ENCODE peak calls at places on chromosomes 4 and X, in six cellular contexts. Z is breast epithelium; W is mucosa of descending colon; B is CD8-positive, alpha-beta memory T cell; F is H7; N is CD8-positive, alpha-beta T cell. C is an unnamed sample.
A peak's percentile ranks its signal among the peaks of the same experiment; 100 is the strongest.

GRCh38 chr4:108799335-108799734 is 36.5 kb upstream of the ETNPPL start:
- DNase-seq in B (no peak), N (no peak), Z (no peak), W (no peak), F (no peak), C (no peak)

GRCh38 chr4:177339794-177340374 is 30.2 kb downstream of the NEIL3 start:
- DNase-seq in W (no peak), Z (no peak), F (peak; percentile 18), B (no peak), N (no peak), C (peak; percentile 51)

GRCh38 chrX:71081348-71082148 is 13.4 kb upstream of the SNX12 start:
- DNase-seq in N (no peak), W (no peak), Z (no peak), F (no peak), B (no peak), C (no peak)

GRCh38 chr4:144313370-144313769 is 172.9 kb upstream of the GYPA start:
- DNase-seq in W (no peak), F (no peak), Z (no peak), B (no peak), N (no peak), C (no peak)

GRCh38 chrX:41095962-41096955 is 11.0 kb downstream of the USP9X start:
- DNase-seq in W (no peak), B (no peak), N (no peak), F (no peak), Z (no peak), C (no peak)

GRCh38 chr4:37892641-37893040 is 1.8 kb downstream of the TBC1D1 start:
- DNase-seq in Z (no peak), F (no peak), B (peak; percentile 18), N (no peak), W (no peak), C (peak; percentile 74)

GRCh38 chr4:183422962-183423653 is 21.3 kb upstream of the CDKN2AIP start:
- DNase-seq in F (no peak), Z (no peak), W (no peak), N (no peak), B (no peak), C (no peak)

GRCh38 chrX:9729161-9729885 is 36.3 kb downstream of the GPR143 start:
- DNase-seq in B (no peak), Z (no peak), F (no peak), N (no peak), W (no peak), C (no peak)

GRCh38 chrX:70769659-70770232 is 138.8 kb downstream of the TEX11 start:
- DNase-seq in B (no peak), N (no peak), Z (no peak), W (no peak), F (no peak), C (no peak)

GRCh38 chr4:152572417-152573086 is 36.7 kb upstream of the FBXW7 start:
- DNase-seq in B (no peak), Z (no peak), W (peak; percentile 29), N (no peak), F (no peak), C (no peak)

GRCh38 chrX:10514891-10515290 is 105.5 kb downstream of the MID1 start:
- DNase-seq in Z (no peak), B (no peak), W (no peak), F (no peak), N (no peak), C (no peak)

GRCh38 chr4:125322363-125322730 is 7.6 kb downstream of the FAT4 start:
- DNase-seq in B (no peak), N (no peak), W (no peak), F (no peak), Z (no peak), C (no peak)

GRCh38 chr4:124096290-124096689 is 616.2 kb downstream of the ANKRD50 start:
- DNase-seq in B (no peak), N (no peak), W (no peak), F (no peak), Z (no peak), C (no peak)

GRCh38 chrX:129900054-129900453 is 5.9 kb upstream of the UTP14A start:
- DNase-seq in Z (no peak), W (no peak), F (no peak), B (no peak), N (no peak), C (no peak)

GRCh38 chr4:1910643-1911042 is 39.5 kb downstream of the NSD2 start:
- DNase-seq in N (no peak), W (peak; percentile 74), Z (no peak), F (peak; percentile 75), B (no peak), C (peak; percentile 12)

GRCh38 chrX:87634361-87634760 is 116.8 kb downstream of the KLHL4 start:
- DNase-seq in F (no peak), N (no peak), Z (no peak), W (no peak), B (no peak), C (no peak)

GRCh38 chr4:88698539-88698938 is 910 bp upstream of the NAP1L5 start:
- DNase-seq in B (no peak), Z (no peak), W (no peak), N (no peak), F (peak; percentile 8), C (no peak)

GRCh38 chr4:88697113-88697512 is 516 bp downstream of the NAP1L5 start:
- DNase-seq in B (no peak), N (no peak), F (peak; percentile 28), W (no peak), Z (no peak), C (peak; percentile 48)

GRCh38 chr4:88693792-88694191 is 3.8 kb downstream of the NAP1L5 start:
- DNase-seq in Z (no peak), F (no peak), N (no peak), B (no peak), W (no peak), C (no peak)

GRCh38 chr4:88697588-88698329 is at the start of gene NAP1L5:
- DNase-seq in W (peak; percentile 71), F (peak; percentile 58), Z (no peak), N (peak; percentile 34), B (peak; percentile 63), C (peak; percentile 86)

GRCh38 chr4:88696620-88697019 is 1.0 kb downstream of the NAP1L5 start:
- DNase-seq in W (no peak), Z (no peak), F (no peak), N (no peak), B (no peak), C (no peak)
- H3K4me3 ChIP-seq in W (no peak overlapping the region), Z (peak overlapping the region; percentile 62), F (no peak overlapping the region), N (no peak overlapping the region), B (peak overlapping the region; percentile 80), C (no peak overlapping the region)

GRCh38 chr4:147863808-147864472 is 132.1 kb downstream of the ARHGAP10 start:
- DNase-seq in N (no peak), Z (no peak), B (no peak), W (no peak), F (peak; percentile 18), C (no peak)
- H3K4me3 ChIP-seq in N (no peak overlapping the region), Z (no peak overlapping the region), B (no peak overlapping the region), W (no peak overlapping the region), F (no peak overlapping the region), C (no peak overlapping the region)

DNA sequence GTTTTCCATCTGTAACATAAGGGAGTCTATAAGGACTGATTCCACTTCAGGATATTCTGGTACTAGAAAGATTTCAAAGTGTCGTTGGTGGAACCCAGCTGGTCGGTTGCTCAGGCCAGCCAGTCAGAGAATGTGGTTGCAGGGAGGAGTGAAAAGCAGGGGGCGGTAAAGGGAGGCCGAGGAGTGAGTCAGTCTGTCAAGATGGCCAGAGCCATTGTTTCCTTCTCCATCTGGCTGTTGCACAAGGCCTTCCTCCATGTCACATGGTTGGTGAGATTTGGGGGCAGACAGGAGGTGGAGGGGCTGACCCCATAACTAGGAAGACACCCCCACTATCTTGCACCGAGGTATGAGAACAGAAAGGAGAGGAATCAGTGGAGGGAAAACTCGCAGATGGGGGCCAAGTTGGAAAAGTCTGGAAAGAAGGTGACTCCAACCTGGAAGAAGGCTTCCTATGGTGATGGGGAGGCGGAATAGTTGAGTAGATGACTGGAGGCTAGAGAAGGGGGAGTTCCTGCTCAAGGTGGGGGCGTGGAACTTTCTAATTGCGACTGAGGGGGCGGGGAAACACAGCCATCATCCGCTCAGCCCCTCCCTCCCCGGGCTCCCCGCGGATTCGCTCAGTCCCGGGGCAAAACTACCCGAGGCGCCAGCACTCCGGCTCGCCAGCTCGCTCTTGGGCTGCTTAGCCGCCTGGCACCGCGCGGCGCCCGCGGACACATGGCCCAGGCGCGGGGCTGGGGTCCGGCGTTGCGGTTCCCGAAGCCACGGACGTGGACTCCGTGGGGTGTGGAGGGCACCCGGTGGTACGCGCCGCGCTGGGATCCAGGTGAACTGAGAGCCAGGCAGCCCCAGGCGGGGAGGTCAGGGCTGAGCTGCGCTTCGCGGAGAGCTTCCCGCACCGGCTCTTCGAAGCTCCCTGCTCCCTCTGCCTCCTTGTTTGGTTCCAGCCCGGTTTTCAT is 38.5 kb downstream of the STARD8 start:
- DNase-seq in Z (no peak), B (no peak), F (peak; percentile 79), W (peak; percentile 18), N (no peak), C (peak; percentile 14)
- H3K4me3 ChIP-seq in Z (peak overlapping the region; percentile 39), B (no peak overlapping the region), F (peak overlapping the region; percentile 46), W (no peak overlapping the region), N (no peak overlapping the region), C (no peak overlapping the region)

GRCh38 chrX:131764224-131764623 is 220.3 kb downstream of the OR13H1 start:
- DNase-seq in B (no peak), N (no peak), Z (no peak), W (no peak), F (no peak), C (no peak)

GRCh38 chrX:131762802-131763234 is 218.9 kb downstream of the OR13H1 start:
- DNase-seq in W (no peak), F (no peak), B (no peak), Z (no peak), N (no peak), C (peak; percentile 80)

GRCh38 chrX:131763674-131764073 is 219.8 kb downstream of the OR13H1 start:
- DNase-seq in N (no peak), B (no peak), Z (no peak), W (no peak), F (no peak), C (peak; percentile 86)
- H3K4me3 ChIP-seq in N (no peak overlapping the region), B (no peak overlapping the region), Z (no peak overlapping the region), W (no peak overlapping the region), F (no peak overlapping the region), C (no peak overlapping the region)

DNA sequence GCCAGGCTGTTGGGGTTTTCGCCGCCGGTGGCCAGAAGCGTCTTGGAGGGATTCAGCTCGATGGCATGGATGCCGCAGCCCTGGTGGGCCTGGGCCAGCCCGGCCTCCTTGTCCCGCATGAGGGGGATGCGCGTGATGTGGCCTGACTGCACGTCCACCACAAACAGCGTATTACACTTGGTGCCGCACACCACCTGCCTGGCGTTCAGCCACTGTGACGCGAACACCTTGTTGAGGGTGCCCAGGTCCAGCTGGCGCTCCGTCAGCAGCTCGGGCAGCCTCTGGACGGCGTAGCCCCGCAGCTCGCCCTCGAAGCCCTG is 728 bp downstream of the DCAF12L2 start:
- DNase-seq in N (no peak), W (no peak), Z (no peak), B (no peak), F (no peak), C (no peak)
- H3K4me3 ChIP-seq in N (no peak overlapping the region), W (no peak overlapping the region), Z (peak overlapping the region; percentile 40), B (no peak overlapping the region), F (peak overlapping the region; percentile 31), C (no peak overlapping the region)

GRCh38 chr4:5526070-5526831 is 182.1 kb downstream of the EVC2 start:
- DNase-seq in N (no peak), Z (no peak), F (peak; percentile 28), B (no peak), W (no peak), C (no peak)
- H3K4me3 ChIP-seq in N (no peak overlapping the region), Z (no peak overlapping the region), F (no peak overlapping the region), B (no peak overlapping the region), W (no peak overlapping the region), C (no peak overlapping the region)